ENCODE peak calls at places on chromosome 13, in seven cellular contexts. F, N, U, B, K, Q and X are unnamed samples.

GRCh38 chr13:75294110-75294509 is 187.9 kb downstream of the TBC1D4 start:
- DNase-seq in U (no peak), Q (no peak), F (no peak), N (no peak), B (no peak), K (no peak), X (no peak)

GRCh38 chr13:106063591-106064308 is 471.7 kb downstream of the EFNB2 start:
- DNase-seq in B (no peak), K (no peak), F (no peak), U (no peak), Q (no peak), N (no peak), X (no peak)

GRCh38 chr13:76646946-76647345 is 239.3 kb downstream of the KCTD12 start:
- DNase-seq in F (no peak), Q (no peak), B (no peak), K (no peak), U (no peak), N (no peak), X (no peak)

GRCh38 chr13:108302279-108302678 is 32.8 kb downstream of the TNFSF13B start:
- DNase-seq in N (no peak), K (no peak), B (no peak), Q (no peak), U (no peak), F (no peak), X (no peak)

GRCh38 chr13:98746968-98747367 is 5.5 kb downstream of the SLC15A1 start:
- DNase-seq in F (no peak), U (no peak), Q (no peak), K (no peak), N (no peak), B (no peak), X (no peak)

GRCh38 chr13:77022341-77022740 is 4.6 kb downstream of the FBXL3 start:
- DNase-seq in F (no peak), U (no peak), B (no peak), N (no peak), Q (no peak), K (no peak), X (no peak)

GRCh38 chr13:113565526-113566226 is 18.9 kb upstream of the TFDP1 start:
- DNase-seq in Q (no peak), N (no peak), U (no peak), B (no peak), K (no peak), F (no peak), X (no peak)

GRCh38 chr13:106118050-106118449 is 417.4 kb downstream of the EFNB2 start:
- DNase-seq in N (no peak), U (no peak), F (no peak), B (no peak), Q (no peak), K (no peak), X (no peak)

GRCh38 chr13:39317284-39317683 is 279.0 kb downstream of the NHLRC3 start:
- DNase-seq in N (no peak), B (no peak), Q (no peak), F (no peak), K (no peak), U (no peak), X (peak)

GRCh38 chr13:34207334-34207733 is 389.4 kb downstream of the RFC3 start:
- DNase-seq in U (no peak), N (no peak), Q (no peak), K (no peak), F (no peak), B (no peak), X (no peak)

GRCh38 chr13:43758834-43759233 is 27.9 kb downstream of the ENOX1 start:
- DNase-seq in F (no peak), B (no peak), N (no peak), K (no peak), Q (no peak), U (no peak), X (no peak)

GRCh38 chr13:60755380-60756163 is 358.6 kb downstream of the TDRD3 start:
- DNase-seq in Q (no peak), B (no peak), F (no peak), U (no peak), N (no peak), K (no peak), X (no peak)

GRCh38 chr13:26299168-26299788 is 45.3 kb downstream of the CDK8 start:
- DNase-seq in U (no peak), Q (no peak), N (no peak), B (no peak), K (no peak), F (no peak), X (peak)

GRCh38 chr13:53545340-53545941 is 516.8 kb downstream of the OLFM4 start:
- DNase-seq in Q (no peak), K (no peak), N (no peak), F (peak), B (no peak), U (no peak), X (no peak)

GRCh38 chr13:97369269-97369893 is 64.6 kb upstream of the RAP2A start:
- DNase-seq in B (no peak), F (no peak), K (peak), U (no peak), N (no peak), Q (no peak), X (peak)

GRCh38 chr13:106034201-106034600 is 501.3 kb downstream of the EFNB2 start:
- DNase-seq in N (no peak), K (no peak), F (no peak), Q (no peak), U (no peak), B (no peak), X (no peak)

GRCh38 chr13:36193151-36193855 is 21.1 kb downstream of the SOHLH2 start:
- DNase-seq in B (no peak), Q (no peak), N (no peak), U (no peak), F (no peak), K (no peak), X (no peak)